ENCODE peak calls at places on chromosome 21, in six cellular contexts. One of them, this sample, is unnamed.

GRCh38 chr21:35470522-35470921 is 421.4 kb upstream of the RUNX1 start:
- DNase-seq in cardiac muscle cell: no peak
- DNase-seq in sigmoid colon: no peak
- DNase-seq in CD8-positive, alpha-beta memory T cell: no peak
- DNase-seq in aorta: no peak
- DNase-seq in pancreas: no peak
- DNase-seq in this sample: no peak

GRCh38 chr21:27795418-27795817 is 828.5 kb upstream of the ADAMTS5 start:
- DNase-seq in CD8-positive, alpha-beta memory T cell: no peak
- DNase-seq in sigmoid colon: no peak
- DNase-seq in aorta: no peak
- DNase-seq in pancreas: no peak
- DNase-seq in cardiac muscle cell: no peak
- DNase-seq in this sample: no peak

GRCh38 chr21:17726047-17726446 is 93.1 kb downstream of the C21orf91 start:
- DNase-seq in cardiac muscle cell: no peak
- DNase-seq in pancreas: no peak
- DNase-seq in CD8-positive, alpha-beta memory T cell: no peak
- DNase-seq in aorta: no peak
- DNase-seq in sigmoid colon: no peak
- DNase-seq in this sample: no peak

GRCh38 chr21:35829014-35829525 is 231.3 kb downstream of the SETD4 start:
- DNase-seq in pancreas: no peak
- DNase-seq in aorta: no peak
- DNase-seq in sigmoid colon: no peak
- DNase-seq in CD8-positive, alpha-beta memory T cell: no peak
- DNase-seq in cardiac muscle cell: no peak
- DNase-seq in this sample: no peak

GRCh38 chr21:43778469-43779335 is 2.6 kb upstream of the CSTB start:
- DNase-seq in aorta: no peak
- DNase-seq in sigmoid colon: no peak
- DNase-seq in pancreas: no peak
- DNase-seq in cardiac muscle cell: no peak
- DNase-seq in CD8-positive, alpha-beta memory T cell: no peak
- DNase-seq in this sample: no peak

GRCh38 chr21:29258626-29259335 is 39.9 kb upstream of the BACH1 start:
- DNase-seq in sigmoid colon: no peak
- DNase-seq in cardiac muscle cell: no peak
- DNase-seq in aorta: no peak
- DNase-seq in CD8-positive, alpha-beta memory T cell: no peak
- DNase-seq in pancreas: no peak
- DNase-seq in this sample: no peak

GRCh38 chr21:16376673-16377072 is 646.9 kb downstream of the USP25 start:
- DNase-seq in CD8-positive, alpha-beta memory T cell: no peak
- DNase-seq in pancreas: no peak
- DNase-seq in sigmoid colon: no peak
- DNase-seq in aorta: no peak
- DNase-seq in cardiac muscle cell: peak; percentile 62
- DNase-seq in this sample: no peak

GRCh38 chr21:15289896-15290841 is 225.4 kb upstream of the NRIP1 start:
- DNase-seq in sigmoid colon: peak; percentile 64
- DNase-seq in aorta: no peak
- DNase-seq in CD8-positive, alpha-beta memory T cell: peak; percentile 41
- DNase-seq in pancreas: peak; percentile 74
- DNase-seq in cardiac muscle cell: peak; percentile 46
- DNase-seq in this sample: peak; percentile 70

GRCh38 chr21:35909456-35910178 is 150.7 kb downstream of the SETD4 start:
- DNase-seq in cardiac muscle cell: no peak
- DNase-seq in CD8-positive, alpha-beta memory T cell: no peak
- DNase-seq in aorta: no peak
- DNase-seq in sigmoid colon: no peak
- DNase-seq in pancreas: no peak
- DNase-seq in this sample: no peak

GRCh38 chr21:32562426-32562825 is 22.9 kb downstream of the TCP10L start:
- DNase-seq in cardiac muscle cell: peak; percentile 59
- DNase-seq in CD8-positive, alpha-beta memory T cell: no peak
- DNase-seq in aorta: peak; percentile 65
- DNase-seq in sigmoid colon: no peak
- DNase-seq in pancreas: no peak
- DNase-seq in this sample: no peak

GRCh38 chr21:25402134-25402957 is 204.9 kb downstream of the MRPL39 start:
- DNase-seq in aorta: no peak
- DNase-seq in pancreas: no peak
- DNase-seq in CD8-positive, alpha-beta memory T cell: no peak
- DNase-seq in sigmoid colon: no peak
- DNase-seq in cardiac muscle cell: no peak
- DNase-seq in this sample: no peak

GRCh38 chr21:32494946-32495703 is 82.6 kb downstream of the EVA1C start:
- DNase-seq in sigmoid colon: peak; percentile 20
- DNase-seq in pancreas: no peak
- DNase-seq in aorta: no peak
- DNase-seq in CD8-positive, alpha-beta memory T cell: no peak
- DNase-seq in cardiac muscle cell: no peak
- DNase-seq in this sample: no peak

GRCh38 chr21:31484219-31484618 is 140.2 kb upstream of the TIAM1 start:
- DNase-seq in pancreas: no peak
- DNase-seq in cardiac muscle cell: no peak
- DNase-seq in CD8-positive, alpha-beta memory T cell: no peak
- DNase-seq in sigmoid colon: no peak
- DNase-seq in aorta: no peak
- DNase-seq in this sample: no peak

GRCh38 chr21:25441835-25442234 is 165.4 kb downstream of the MRPL39 start:
- DNase-seq in sigmoid colon: no peak
- DNase-seq in CD8-positive, alpha-beta memory T cell: no peak
- DNase-seq in pancreas: no peak
- DNase-seq in cardiac muscle cell: no peak
- DNase-seq in aorta: no peak
- DNase-seq in this sample: no peak

GRCh38 chr21:37800496-37801061 is 115.7 kb downstream of the KCNJ6 start:
- DNase-seq in CD8-positive, alpha-beta memory T cell: no peak
- DNase-seq in sigmoid colon: no peak
- DNase-seq in cardiac muscle cell: no peak
- DNase-seq in aorta: no peak
- DNase-seq in pancreas: no peak
- DNase-seq in this sample: no peak

GRCh38 chr21:33300701-33301631 is 23.8 kb upstream of the IFNAR1 start:
- DNase-seq in sigmoid colon: no peak
- DNase-seq in CD8-positive, alpha-beta memory T cell: no peak
- DNase-seq in pancreas: no peak
- DNase-seq in aorta: no peak
- DNase-seq in cardiac muscle cell: no peak
- DNase-seq in this sample: no peak

DNA sequence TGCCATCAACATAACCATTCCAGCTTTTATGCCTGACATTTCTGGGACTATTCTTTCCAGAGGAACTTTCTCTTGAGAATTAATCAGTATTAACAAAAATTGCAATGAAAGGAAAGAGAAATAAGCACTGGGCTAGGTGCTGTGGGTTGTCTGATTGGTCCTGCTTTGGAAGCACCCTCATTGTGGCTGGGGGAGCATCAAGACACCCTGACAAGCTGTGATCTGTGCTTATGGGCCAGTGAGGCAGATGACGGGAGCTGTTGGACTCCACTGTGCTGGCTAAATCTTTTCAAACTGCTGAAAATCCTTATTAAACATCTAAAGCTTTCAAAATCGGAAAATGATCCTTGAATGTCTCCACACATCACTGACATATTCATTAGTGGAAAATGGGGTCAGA is 20.0 kb downstream of the UBASH3A start:
- DNase-seq in CD8-positive, alpha-beta memory T cell: no peak
- DNase-seq in cardiac muscle cell: no peak
- DNase-seq in sigmoid colon: no peak
- DNase-seq in pancreas: no peak
- DNase-seq in aorta: no peak
- DNase-seq in this sample: no peak
- H3K27ac ChIP-seq in CD8-positive, alpha-beta memory T cell: no peak overlapping the region
- H3K27ac ChIP-seq in cardiac muscle cell: no peak overlapping the region
- H3K27ac ChIP-seq in sigmoid colon: no peak overlapping the region
- H3K27ac ChIP-seq in pancreas: no peak overlapping the region
- H3K27ac ChIP-seq in aorta: no peak overlapping the region
- H3K27ac ChIP-seq in this sample: no peak overlapping the region

GRCh38 chr21:39072468-39072867 is 110.8 kb downstream of the PSMG1 start:
- DNase-seq in cardiac muscle cell: no peak
- DNase-seq in sigmoid colon: no peak
- DNase-seq in aorta: no peak
- DNase-seq in pancreas: no peak
- DNase-seq in CD8-positive, alpha-beta memory T cell: no peak
- DNase-seq in this sample: no peak
- H3K36me3 ChIP-seq in cardiac muscle cell: no peaks in the 10 kb centered on the region
- H3K36me3 ChIP-seq in sigmoid colon: no peaks in the 10 kb centered on the region
- H3K36me3 ChIP-seq in aorta: no peaks in the 10 kb centered on the region
- H3K36me3 ChIP-seq in pancreas: no peaks in the 10 kb centered on the region
- H3K36me3 ChIP-seq in CD8-positive, alpha-beta memory T cell: no peaks in the 10 kb centered on the region
- H3K36me3 ChIP-seq in this sample: no peaks in the 10 kb centered on the region

DNA sequence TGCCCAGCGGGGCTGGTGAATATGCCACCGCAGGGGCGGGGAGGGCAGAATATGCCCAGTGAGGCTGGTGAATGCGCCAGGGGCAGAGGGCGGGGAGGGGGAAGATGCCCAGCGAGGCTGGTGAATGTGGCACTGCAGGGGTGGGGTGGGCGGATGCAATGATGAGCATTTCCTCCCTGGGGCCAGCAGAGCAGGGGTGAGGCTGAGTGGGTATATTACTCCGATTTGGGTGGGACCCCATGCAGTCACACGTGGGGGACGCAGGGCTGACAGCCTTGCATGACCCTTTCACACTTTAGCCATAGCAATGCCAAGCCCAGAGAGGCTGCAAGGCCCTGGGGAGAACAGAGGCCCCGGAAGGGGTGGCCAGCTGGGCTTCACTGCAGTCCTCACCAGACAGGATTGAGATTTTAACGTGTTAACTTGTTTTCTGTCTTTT is 9.3 kb upstream of the SLX9 start:
- DNase-seq in aorta: peak; percentile 67
- DNase-seq in sigmoid colon: no peak
- DNase-seq in pancreas: peak; percentile 50
- DNase-seq in CD8-positive, alpha-beta memory T cell: peak; percentile 83
- DNase-seq in cardiac muscle cell: no peak
- DNase-seq in this sample: peak; percentile 73
- H3K4me1 ChIP-seq in aorta: no peaks in the 10 kb centered on the region
- H3K4me1 ChIP-seq in sigmoid colon: peaks cover 25% of the 10 kb centered on the region
- H3K4me1 ChIP-seq in pancreas: peaks cover 8% of the 10 kb centered on the region
- H3K4me1 ChIP-seq in CD8-positive, alpha-beta memory T cell: peaks cover 52% of the 10 kb centered on the region
- H3K4me1 ChIP-seq in cardiac muscle cell: peaks cover 11% of the 10 kb centered on the region
- H3K4me1 ChIP-seq in this sample: peaks cover 48% of the 10 kb centered on the region

DNA sequence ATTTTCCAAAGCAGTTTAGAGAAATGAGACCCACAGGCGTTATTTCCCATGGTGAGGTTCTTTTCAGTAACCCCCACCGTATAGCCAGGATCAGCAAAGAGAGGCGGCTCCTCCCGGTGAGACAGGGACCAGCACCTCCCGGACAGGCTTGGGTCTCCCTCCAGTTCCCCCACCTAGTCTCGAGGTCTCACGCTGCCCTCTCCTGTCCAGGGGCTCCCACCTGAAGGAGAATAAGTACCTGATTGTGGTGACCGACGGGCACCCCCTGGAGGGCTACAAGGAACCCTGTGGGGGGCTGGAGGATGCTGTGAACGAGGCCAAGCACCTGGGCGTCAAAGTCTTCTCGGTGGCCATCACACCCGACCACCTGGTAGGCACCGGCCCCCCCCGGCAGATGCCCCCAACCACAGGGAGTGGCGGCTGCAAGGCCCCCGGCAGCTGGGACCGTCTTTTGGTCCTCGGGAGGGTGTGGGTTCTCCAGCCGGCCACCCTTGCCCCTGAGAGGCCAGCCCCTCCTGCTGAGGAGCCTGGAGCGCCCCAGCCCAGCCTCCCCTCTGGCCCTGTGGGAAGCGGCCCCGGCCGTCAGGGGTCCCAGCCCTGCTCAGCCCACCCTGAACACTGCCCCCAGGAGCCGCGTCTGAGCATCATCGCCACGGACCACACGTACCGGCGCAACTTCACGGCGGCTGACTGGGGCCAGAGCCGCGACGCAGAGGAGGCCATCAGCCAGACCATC is 4.9 kb downstream of the COL6A1 start:
- DNase-seq in pancreas: peak; percentile 49
- DNase-seq in CD8-positive, alpha-beta memory T cell: no peak
- DNase-seq in sigmoid colon: peak; percentile 64
- DNase-seq in cardiac muscle cell: no peak
- DNase-seq in aorta: peak; percentile 43
- DNase-seq in this sample: peak; percentile 54
- H3K27ac ChIP-seq in pancreas: no peak overlapping the region
- H3K27ac ChIP-seq in CD8-positive, alpha-beta memory T cell: no peak overlapping the region
- H3K27ac ChIP-seq in sigmoid colon: peak overlapping the region; percentile 97
- H3K27ac ChIP-seq in cardiac muscle cell: no peak overlapping the region
- H3K27ac ChIP-seq in aorta: no peak overlapping the region
- H3K27ac ChIP-seq in this sample: no peak overlapping the region